ENCODE peak calls at places on chromosomes 4 and X, in four cellular contexts. D is GM23248, A is hepatocyte, S is foreskin fibroblast. V is an unnamed sample.
A peak's percentile ranks its signal among the peaks of the same experiment; 100 is the strongest.

GRCh38 chrX:148836741-148837140 is 336.3 kb downstream of the AFF2 start:
- DNase-seq in D (no peak), A (no peak), S (no peak), V (no peak)

GRCh38 chrX:3346436-3347329 is at the start of gene MXRA5:
- DNase-seq in D (peak; percentile 66), A (peak; percentile 52), S (peak; percentile 25), V (peak; percentile 50)

GRCh38 chrX:73830489-73831414 is 267.8 kb downstream of the CHIC1 start:
- DNase-seq in D (no peak), A (no peak), S (no peak), V (no peak)

GRCh38 chr4:25842229-25842840 is 20.5 kb downstream of the SEL1L3 start:
- DNase-seq in D (no peak), A (no peak), S (no peak), V (no peak)

GRCh38 chr4:47490550-47490949 is 5.5 kb downstream of the ATP10D start:
- DNase-seq in D (peak; percentile 64), A (peak; percentile 17), S (peak; percentile 22), V (peak; percentile 62)

GRCh38 chrX:15853586-15854079 is 980 bp downstream of the AP1S2 start:
- DNase-seq in D (peak; percentile 33), A (peak; percentile 17), S (peak; percentile 28), V (no peak)

GRCh38 chr4:176478076-176478475 is 158.3 kb downstream of the SPCS3 start:
- DNase-seq in D (peak; percentile 23), A (no peak), S (peak; percentile 40), V (peak; percentile 21)

GRCh38 chr4:161522031-161522430 is 641.8 kb downstream of the FSTL5 start:
- DNase-seq in D (no peak), A (no peak), S (no peak), V (peak; percentile 11)

GRCh38 chr4:74228691-74229640 is 71.0 kb downstream of the MTHFD2L start:
- DNase-seq in D (peak; percentile 80), A (peak; percentile 81), S (peak; percentile 81), V (peak; percentile 91)

GRCh38 chrX:65127804-65128203 is 151.6 kb upstream of the ZC4H2 start:
- DNase-seq in D (peak; percentile 29), A (no peak), S (no peak), V (no peak)

GRCh38 chr4:96352051-96352517 is 512.2 kb downstream of the PDHA2 start:
- DNase-seq in D (no peak), A (peak; percentile 13), S (no peak), V (peak; percentile 64)

GRCh38 chr4:7041851-7042696 is 1.1 kb upstream of the TADA2B start:
- DNase-seq in D (no peak), A (peak; percentile 75), S (no peak), V (no peak)

GRCh38 chrX:101658661-101659477 is 781 bp downstream of the ARMCX2 start:
- DNase-seq in D (peak; percentile 76), A (peak; percentile 75), S (peak; percentile 75), V (peak; percentile 58)

GRCh38 chrX:21661316-21661715 is 3.2 kb upstream of the KLHL34 start:
- DNase-seq in D (no peak), A (no peak), S (no peak), V (no peak)

GRCh38 chr4:187606581-187606980 is 389.0 kb upstream of the ZFP42 start:
- DNase-seq in D (peak; percentile 63), A (peak; percentile 62), S (peak; percentile 61), V (peak; percentile 70)

GRCh38 chrX:48045410-48046311 is 25.8 kb downstream of the ZNF630 start:
- DNase-seq in D (peak; percentile 65), A (peak; percentile 40), S (peak; percentile 32), V (peak; percentile 70)

GRCh38 chr4:148530114-148530513 is 87.9 kb upstream of the NR3C2 start:
- DNase-seq in D (peak; percentile 6), A (no peak), S (peak; percentile 23), V (no peak)

GRCh38 chr4:90002406-90003040 is 107.9 kb downstream of the MMRN1 start:
- DNase-seq in D (no peak), A (no peak), S (no peak), V (no peak)

GRCh38 chrX:54615109-54615508 is 85.1 kb downstream of the GNL3L start:
- DNase-seq in D (no peak), A (no peak), S (no peak), V (no peak)

GRCh38 chr4:151801547-151802516 is 41.0 kb upstream of the GATB start:
- DNase-seq in D (peak; percentile 64), A (peak; percentile 57), S (peak; percentile 72), V (peak; percentile 77)

GRCh38 chrX:107683124-107683895 is 55.0 kb downstream of the PRPS1 start:
- DNase-seq in D (peak; percentile 17), A (peak; percentile 61), S (peak; percentile 66), V (peak; percentile 56)

GRCh38 chr4:5712517-5712916 is 1.5 kb downstream of the EVC start:
- DNase-seq in D (peak; percentile 80), A (no peak), S (peak; percentile 64), V (peak; percentile 87)

GRCh38 chr4:74464291-74464690 is 19.4 kb downstream of the AREG start:
- DNase-seq in D (no peak), A (no peak), S (no peak), V (no peak)

GRCh38 chr4:6087669-6088068 is 69.4 kb upstream of the C4orf50 start:
- DNase-seq in D (peak; percentile 20), A (peak; percentile 76), S (no peak), V (peak; percentile 26)

GRCh38 chr4:13496605-13497004 is 12.5 kb upstream of the RAB28 start:
- DNase-seq in D (no peak), A (no peak), S (no peak), V (no peak)

GRCh38 chr4:53461244-53461643 is 83.8 kb downstream of the FIP1L1 start:
- DNase-seq in D (peak; percentile 33), A (no peak), S (no peak), V (peak; percentile 35)

GRCh38 chr4:20615492-20616136 is 84.6 kb upstream of the PACRGL start:
- DNase-seq in D (peak; percentile 34), A (no peak), S (no peak), V (peak; percentile 23)

GRCh38 chr4:173284463-173284862 is 49.7 kb downstream of the HMGB2 start:
- DNase-seq in D (no peak), A (no peak), S (no peak), V (no peak)

GRCh38 chr4:13559414-13559813 is 15.1 kb upstream of the NKX3-2 start:
- DNase-seq in D (peak; percentile 64), A (no peak), S (peak; percentile 82), V (peak; percentile 79)

GRCh38 chr4:37383579-37384229 is 139.2 kb downstream of the NWD2 start:
- DNase-seq in D (peak; percentile 40), A (peak; percentile 83), S (no peak), V (peak; percentile 40)

GRCh38 chr4:41814565-41814964 is 66.0 kb upstream of the PHOX2B start:
- DNase-seq in D (peak; percentile 49), A (peak; percentile 57), S (peak; percentile 66), V (peak; percentile 34)

GRCh38 chrX:106894978-106895452 is 8.1 kb downstream of the RIPPLY1 start:
- DNase-seq in D (peak; percentile 89), A (peak; percentile 47), S (peak; percentile 85), V (peak; percentile 72)

GRCh38 chrX:113982766-113983165 is 601.1 kb upstream of the HTR2C start:
- DNase-seq in D (no peak), A (no peak), S (no peak), V (no peak)

GRCh38 chr4:174119818-174120217 is 163.6 kb downstream of the FBXO8 start:
- DNase-seq in D (peak; percentile 36), A (no peak), S (peak; percentile 15), V (no peak)

GRCh38 chr4:79025170-79025569 is 85.9 kb upstream of the PAQR3 start:
- DNase-seq in D (no peak), A (no peak), S (no peak), V (no peak)

GRCh38 chr4:43992552-43992951 is 456.1 kb downstream of the KCTD8 start:
- DNase-seq in D (no peak), A (peak; percentile 22), S (no peak), V (no peak)

GRCh38 chr4:5712931-5713330 is 1.9 kb downstream of the EVC start:
- DNase-seq in D (peak; percentile 32), A (no peak), S (no peak), V (no peak)

GRCh38 chrX:129743835-129744234 is 5.1 kb downstream of the XPNPEP2 start:
- DNase-seq in D (no peak), A (no peak), S (no peak), V (no peak)

GRCh38 chr4:180726611-180727010 is 1516.6 kb upstream of the TENM3 start:
- DNase-seq in D (no peak), A (no peak), S (no peak), V (no peak)

GRCh38 chr4:109989044-109989443 is 76.4 kb downstream of the EGF start:
- DNase-seq in D (peak; percentile 5), A (peak; percentile 54), S (peak; percentile 13), V (peak; percentile 41)
- H3K4me3 ChIP-seq in D (no peak overlapping the region), A (no peak overlapping the region), S (no peak overlapping the region), V (no peak overlapping the region)

DNA sequence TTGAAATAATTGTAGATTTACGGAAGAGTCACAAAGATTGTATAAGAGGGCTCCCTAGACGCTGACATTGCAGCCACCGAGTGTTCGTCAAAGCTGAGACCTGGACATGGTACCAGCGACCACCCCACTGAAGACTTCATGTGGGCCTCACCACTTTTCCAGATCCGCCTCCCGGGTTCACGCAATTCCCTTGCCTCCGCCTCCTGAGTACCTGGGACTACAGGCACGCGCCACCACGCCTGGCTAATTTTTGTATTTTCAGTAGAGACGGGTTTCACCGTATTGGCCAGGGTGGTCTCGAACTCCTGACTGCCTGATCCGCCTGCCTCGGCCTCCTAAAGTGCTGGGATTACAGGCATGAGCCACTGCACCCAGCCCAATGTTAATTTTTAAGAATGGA is 29.7 kb downstream of the CPLX1 start:
- DNase-seq in D (no peak), A (no peak), S (no peak), V (no peak)
- H3K4me3 ChIP-seq in D (no peak overlapping the region), A (no peak overlapping the region), S (no peak overlapping the region), V (no peak overlapping the region)

GRCh38 chr4:186592961-186593586 is 37.7 kb upstream of the MTNR1A start:
- DNase-seq in D (no peak), A (no peak), S (peak; percentile 59), V (no peak)
- H3K4me3 ChIP-seq in D (no peak overlapping the region), A (no peak overlapping the region), S (no peak overlapping the region), V (no peak overlapping the region)

GRCh38 chr4:80309301-80310004 is 26.1 kb upstream of the CFAP299 start:
- DNase-seq in D (peak; percentile 97), A (no peak), S (peak; percentile 91), V (peak; percentile 86)
- H3K4me3 ChIP-seq in D (peak overlapping the region; percentile 45), A (no peak overlapping the region), S (no peak overlapping the region), V (no peak overlapping the region)

V was measured in choroid plexus epithelial cell.